ENCODE peak calls at places on chromosomes 2 and 18, in six cellular contexts. U is amniotic stem cell, R is left cardiac atrium, Z is Peyer's patch, H is NCI-H1105 treated with DMSO at 0.1 percent for 48 hours, Q is ELR. P is an unnamed sample.

GRCh38 chr2:7766302-7766701 is 849.1 kb downstream of the RNF144A start:
- DNase-seq in U (no peak), R (no peak), Z (no peak), H (no peak), Q (no peak), P (no peak)

GRCh38 chr2:98692090-98692991 is 38.6 kb downstream of the MGAT4A start:
- DNase-seq in U (no peak), R (no peak), Z (no peak), H (no peak), Q (no peak), P (no peak)

GRCh38 chr2:715847-716573 is 38.8 kb upstream of the TMEM18 start:
- DNase-seq in U (no peak), R (no peak), Z (no peak), H (peak; percentile 1), Q (peak; percentile 25), P (no peak)

GRCh38 chr2:3334392-3334791 is 43.2 kb downstream of the EIPR1 start:
- DNase-seq in U (no peak), R (no peak), Z (no peak), H (no peak), Q (no peak), P (no peak)

GRCh38 chr18:31700990-31701389 is 16.6 kb upstream of the B4GALT6 start:
- DNase-seq in U (no peak), R (no peak), Z (no peak), H (no peak), Q (no peak), P (no peak)

GRCh38 chr2:138514173-138514572 is 12.6 kb downstream of the SPOPL start:
- DNase-seq in U (no peak), R (no peak), Z (no peak), H (no peak), Q (no peak), P (no peak)

GRCh38 chr2:179332903-179333302 is 68.3 kb upstream of the SESTD1 start:
- DNase-seq in U (no peak), R (no peak), Z (no peak), H (no peak), Q (peak; percentile 79), P (peak; percentile 69)

GRCh38 chr2:223884399-223884798 is 47.0 kb upstream of the AP1S3 start:
- DNase-seq in U (no peak), R (no peak), Z (no peak), H (no peak), Q (peak; percentile 85), P (no peak)

GRCh38 chr2:97011977-97012569 is 25.7 kb upstream of the FAM178B start:
- DNase-seq in U (no peak), R (no peak), Z (no peak), H (peak; percentile 54), Q (peak; percentile 75), P (peak; percentile 25)

GRCh38 chr2:180130403-180130802 is 123.3 kb upstream of the CWC22 start:
- DNase-seq in U (no peak), R (no peak), Z (no peak), H (no peak), Q (peak; percentile 74), P (no peak)

GRCh38 chr2:43049836-43050796 is 176.3 kb downstream of the ZFP36L2 start:
- DNase-seq in U (no peak), R (peak; percentile 12), Z (no peak), H (no peak), Q (no peak), P (no peak)

GRCh38 chr2:38665854-38666577 is at the start of gene GALM:
- DNase-seq in U (peak; percentile 12), R (peak; percentile 86), Z (peak; percentile 61), H (peak; percentile 1), Q (peak; percentile 94), P (peak; percentile 78)